ENCODE peak calls at places on chromosomes 2 and 18, in nine cellular contexts. N is HepG2, X is astrocyte of the cerebellum, R is GM23338, T is adrenal gland, C is left lung, V is MM.1S, E is fibroblast of pulmonary artery, L is OCI-LY7. I is an unnamed sample.

GRCh38 chr2:7857904-7858303 is 824.0 kb upstream of the ID2 start:
- DNase-seq in N (no peak), R (no peak), L (no peak), T (no peak), X (no peak), E (no peak), V (no peak), C (no peak), I (peak)

GRCh38 chr2:127560201-127560928 is 24.9 kb downstream of the MYO7B start:
- DNase-seq in T (no peak), L (no peak), C (no peak), N (peak), R (no peak), X (no peak), E (no peak), V (no peak), I (no peak)

GRCh38 chr2:62197609-62198236 is 1.8 kb downstream of the B3GNT2 start:
- DNase-seq in E (no peak), C (peak), X (no peak), V (peak), T (peak), R (peak), L (peak), N (no peak), I (peak)

GRCh38 chr2:35714883-35715282 is 640.7 kb upstream of the CRIM1 start:
- DNase-seq in T (no peak), V (no peak), N (no peak), R (no peak), C (no peak), X (peak), L (no peak), E (no peak), I (no peak)

GRCh38 chr2:49940616-49941015 is 786.3 kb upstream of the FSHR start:
- DNase-seq in C (no peak), E (no peak), X (no peak), N (no peak), L (no peak), V (peak), T (no peak), R (no peak), I (no peak)

GRCh38 chr2:138777996-138778395 is 2.2 kb downstream of the NXPH2 start:
- DNase-seq in X (peak), N (peak), T (no peak), V (no peak), R (peak), C (no peak), L (no peak), E (peak), I (no peak)

GRCh38 chr2:64750001-64750816 is 96.5 kb upstream of the SERTAD2 start:
- DNase-seq in E (peak), C (peak), T (peak), R (peak), L (peak), X (no peak), N (no peak), V (peak), I (peak)

GRCh38 chr2:40668435-40668834 is 216.5 kb upstream of the SLC8A1 start:
- DNase-seq in R (no peak), C (no peak), N (no peak), X (no peak), E (peak), V (no peak), T (peak), L (no peak), I (peak)

GRCh38 chr18:36953047-36953446 is 124.1 kb downstream of the KIAA1328 start:
- DNase-seq in L (no peak), X (no peak), N (no peak), C (no peak), E (no peak), V (no peak), R (no peak), T (no peak), I (no peak)

GRCh38 chr2:156589381-156590079 is 153.4 kb downstream of the GPD2 start:
- DNase-seq in T (no peak), V (peak), C (no peak), L (peak), E (peak), R (peak), X (peak), N (peak), I (peak)

GRCh38 chr2:216713691-216714411 is 18.5 kb upstream of the IGFBP5 start:
- DNase-seq in T (no peak), N (no peak), L (no peak), X (peak), C (no peak), V (no peak), R (no peak), E (peak), I (peak)

GRCh38 chr2:216717491-216717901 is 22.1 kb upstream of the IGFBP5 start:
- DNase-seq in V (no peak), T (no peak), L (no peak), C (no peak), X (no peak), E (no peak), N (no peak), R (no peak), I (peak)

GRCh38 chr2:216716109-216716508 is 20.8 kb upstream of the IGFBP5 start:
- DNase-seq in L (no peak), E (no peak), N (no peak), X (no peak), T (no peak), V (no peak), R (no peak), C (no peak), I (no peak)

GRCh38 chr2:216717907-216718615 is 22.7 kb upstream of the IGFBP5 start:
- DNase-seq in N (no peak), X (no peak), V (no peak), R (no peak), T (no peak), C (no peak), E (no peak), L (no peak), I (no peak)

DNA sequence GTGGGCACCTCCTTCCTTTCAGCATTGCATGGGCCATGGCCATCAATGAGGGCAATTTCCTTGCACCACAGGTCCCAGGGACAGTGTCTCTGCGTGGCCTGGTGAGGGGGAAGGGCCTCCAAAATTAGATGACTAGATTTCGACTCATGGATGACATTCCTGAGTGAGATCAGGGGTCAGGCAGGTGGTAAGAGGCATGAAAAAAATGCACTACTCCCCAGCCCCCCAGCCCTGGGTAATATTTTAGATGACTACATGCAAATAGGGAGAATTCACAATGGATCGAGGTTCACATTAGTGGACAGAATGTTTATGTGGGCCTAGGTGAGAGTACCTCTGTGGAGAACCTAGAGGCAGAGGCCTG is 19.0 kb upstream of the IGFBP5 start:
- DNase-seq in X (no peak), T (no peak), L (no peak), R (no peak), C (no peak), V (no peak), E (no peak), N (no peak), I (peak)
- H3K4me3 ChIP-seq in X (no peak), T (no peak), L (no peak), R (no peak), C (no peak), V (no peak), E (no peak), N (no peak), I (no peak)

GRCh38 chr2:11480859-11481258 is 14.9 kb upstream of the E2F6 start:
- DNase-seq in E (no peak), C (no peak), V (no peak), N (no peak), R (no peak), T (no peak), L (no peak), X (no peak), I (no peak)

GRCh38 chr2:11481426-11481788 is 15.4 kb upstream of the E2F6 start:
- DNase-seq in E (no peak), V (no peak), T (no peak), N (no peak), R (no peak), L (no peak), C (no peak), X (no peak), I (no peak)

GRCh38 chr2:11481789-11482472 is 16.0 kb upstream of the E2F6 start:
- DNase-seq in C (peak), V (no peak), X (no peak), L (no peak), R (peak), E (no peak), N (no peak), T (no peak), I (no peak)

GRCh38 chr2:11483806-11484147 is 17.8 kb upstream of the E2F6 start:
- DNase-seq in C (no peak), E (no peak), R (no peak), X (no peak), L (no peak), T (no peak), N (no peak), V (no peak), I (no peak)

DNA sequence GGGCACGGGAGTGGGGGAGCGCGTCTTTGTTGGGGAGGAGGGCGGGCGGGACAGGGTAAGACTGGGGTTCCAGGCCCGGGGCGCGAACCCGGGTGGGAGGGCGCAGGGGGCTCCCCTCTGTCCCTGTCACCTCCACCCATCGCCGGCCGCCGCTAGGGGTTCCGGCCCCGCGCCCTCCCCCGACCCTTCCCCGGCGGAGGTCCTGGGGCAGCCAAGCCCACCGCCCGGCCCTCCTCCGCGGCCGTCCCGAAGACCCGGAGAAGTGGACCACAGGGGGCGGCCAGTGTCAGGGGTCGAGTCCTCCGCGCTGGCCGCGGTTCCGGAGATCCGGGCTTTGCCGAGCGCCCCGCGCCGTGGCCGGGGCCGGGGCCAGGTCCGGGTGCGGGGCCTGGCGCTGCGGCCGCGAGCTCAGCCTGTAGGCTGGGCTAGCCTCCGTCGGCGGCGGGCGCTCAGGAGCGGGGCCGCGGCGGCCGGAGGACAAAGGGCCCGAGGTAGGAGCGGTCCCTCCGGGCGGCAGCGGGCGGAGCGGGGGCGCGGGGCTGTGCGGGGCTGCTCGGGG is 16.6 kb upstream of the E2F6 start:
- DNase-seq in N (no peak), C (peak), V (peak), T (no peak), X (no peak), R (peak), L (no peak), E (no peak), I (no peak)
- H3K4me3 ChIP-seq in N (peak), C (peak), V (peak), T (no peak), X (peak), R (peak), L (no peak), E (no peak), I (no peak)

DNA sequence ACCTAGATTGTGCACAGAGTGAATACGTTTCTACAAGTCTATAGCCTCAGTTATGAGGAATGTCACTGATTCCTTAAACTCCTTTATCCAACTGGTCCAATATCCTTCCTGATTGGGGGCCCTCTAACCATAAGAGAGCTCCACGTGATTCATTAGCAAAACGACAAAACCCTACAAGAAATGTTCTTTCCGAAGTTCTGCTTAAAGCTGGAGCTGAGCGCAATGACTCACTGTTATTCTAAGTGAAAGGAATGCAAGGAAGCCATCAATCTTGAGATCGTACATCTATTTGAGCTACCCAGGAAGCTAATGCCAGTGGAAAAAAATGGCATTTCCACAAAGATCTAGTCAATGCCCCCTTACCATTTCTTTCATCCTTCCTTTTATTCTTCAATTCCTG is 354.9 kb upstream of the CDH20 start:
- DNase-seq in E (peak), C (no peak), T (no peak), X (peak), N (no peak), L (no peak), R (peak), V (no peak), I (peak)
- H3K4me3 ChIP-seq in E (no peak), C (no peak), T (no peak), X (no peak), N (no peak), L (no peak), R (no peak), V (no peak), I (no peak)

GRCh38 chr18:9417081-9417841 is 58.1 kb upstream of the RALBP1 start:
- DNase-seq in N (no peak), T (no peak), C (peak), E (peak), X (peak), R (peak), V (no peak), L (no peak), I (peak)
- H3K4me3 ChIP-seq in N (no peak), T (no peak), C (no peak), E (no peak), X (peak), R (no peak), V (no peak), L (no peak), I (no peak)

I was measured in epithelial cell of esophagus.